ENCODE peak calls at places on chromosomes 2 and 18, in ten cellular contexts. E is IMR-90, T is body of pancreas, K is ovary, F is K562, H is uterus, N is prostate gland, D is A549, J is spleen, L is esophagus squamous epithelium. P is an unnamed sample.

GRCh38 chr18:13603304-13604019 is 122.9 kb downstream of the FAM210A start:
- DNase-seq in J (peak; percentile 57), D (no peak), E (no peak), K (no peak), T (no peak), L (no peak), F (no peak), H (no peak), N (no peak), P (no peak)

GRCh38 chr18:48886520-48887293 is 64.1 kb downstream of the SMAD7 start:
- DNase-seq in H (no peak), L (no peak), T (no peak), N (no peak), J (peak; percentile 38), K (no peak), D (no peak), E (no peak), F (no peak), P (no peak)

GRCh38 chr2:26561918-26562810 is 79.0 kb downstream of the CIB4 start:
- DNase-seq in T (peak; percentile 77), K (no peak), H (no peak), F (peak; percentile 25), N (no peak), L (no peak), J (peak; percentile 77), D (peak; percentile 64), E (no peak), P (peak; percentile 41)

GRCh38 chr2:218860950-218861381 is 1.4 kb downstream of the WNT6 start:
- DNase-seq in T (no peak), K (peak; percentile 64), D (no peak), N (peak; percentile 80), F (peak; percentile 76), E (peak; percentile 37), L (no peak), H (peak; percentile 79), J (peak; percentile 62), P (no peak)

GRCh38 chr2:20623741-20624155 is 27.1 kb downstream of the HS1BP3 start:
- DNase-seq in N (no peak), H (peak; percentile 13), K (no peak), E (no peak), J (peak; percentile 74), D (no peak), F (no peak), T (no peak), L (no peak), P (no peak)

GRCh38 chr2:38261569-38262513 is 115.2 kb downstream of the ATL2 start:
- DNase-seq in H (no peak), D (no peak), T (no peak), K (no peak), F (no peak), E (no peak), N (no peak), J (no peak), L (no peak), P (no peak)

GRCh38 chr2:54859997-54860701 is 136.7 kb downstream of the EML6 start:
- DNase-seq in K (no peak), T (no peak), E (peak; percentile 89), H (no peak), N (no peak), F (no peak), D (peak; percentile 55), L (no peak), J (no peak), P (no peak)

GRCh38 chr2:238420878-238421694 is 5.6 kb upstream of the ASB1 start:
- DNase-seq in H (no peak), D (no peak), L (no peak), J (no peak), N (no peak), K (no peak), F (peak; percentile 95), E (no peak), T (no peak), P (no peak)

GRCh38 chr2:28080911-28081310 is 190.4 kb downstream of the BABAM2 start:
- DNase-seq in T (no peak), F (no peak), J (no peak), D (peak; percentile 22), N (peak; percentile 57), L (no peak), K (peak; percentile 24), H (peak; percentile 67), E (peak; percentile 52), P (no peak)

GRCh38 chr2:28082131-28082530 is 191.6 kb downstream of the BABAM2 start:
- DNase-seq in T (no peak), F (no peak), N (no peak), E (peak; percentile 41), K (no peak), J (no peak), D (no peak), L (no peak), H (no peak), P (no peak)

GRCh38 chr2:28085183-28085582 is 194.7 kb downstream of the BABAM2 start:
- DNase-seq in T (no peak), L (no peak), F (no peak), J (no peak), D (peak; percentile 44), H (no peak), N (no peak), K (no peak), E (no peak), P (no peak)

GRCh38 chr2:28088970-28089369 is 198.4 kb downstream of the BABAM2 start:
- DNase-seq in H (no peak), D (peak; percentile 33), K (no peak), T (no peak), L (no peak), F (no peak), E (peak; percentile 56), N (no peak), J (no peak), P (no peak)

GRCh38 chr2:28084564-28084963 is 194.0 kb downstream of the BABAM2 start:
- DNase-seq in H (peak; percentile 59), D (peak; percentile 68), K (peak; percentile 13), T (no peak), N (no peak), L (no peak), J (no peak), E (no peak), F (no peak), P (peak; percentile 56)
- H3K4me1 ChIP-seq in H (peaks cover 17% of the 10 kb centered on the region), D (peaks cover 67% of the 10 kb centered on the region), K (peaks cover 9% of the 10 kb centered on the region), T (peaks cover 5% of the 10 kb centered on the region), N (peaks cover 7% of the 10 kb centered on the region), L (no peaks in the 10 kb centered on the region), J (peaks cover 32% of the 10 kb centered on the region), E (peaks cover 12% of the 10 kb centered on the region), F (no peaks in the 10 kb centered on the region), P (peaks cover 43% of the 10 kb centered on the region)

DNA sequence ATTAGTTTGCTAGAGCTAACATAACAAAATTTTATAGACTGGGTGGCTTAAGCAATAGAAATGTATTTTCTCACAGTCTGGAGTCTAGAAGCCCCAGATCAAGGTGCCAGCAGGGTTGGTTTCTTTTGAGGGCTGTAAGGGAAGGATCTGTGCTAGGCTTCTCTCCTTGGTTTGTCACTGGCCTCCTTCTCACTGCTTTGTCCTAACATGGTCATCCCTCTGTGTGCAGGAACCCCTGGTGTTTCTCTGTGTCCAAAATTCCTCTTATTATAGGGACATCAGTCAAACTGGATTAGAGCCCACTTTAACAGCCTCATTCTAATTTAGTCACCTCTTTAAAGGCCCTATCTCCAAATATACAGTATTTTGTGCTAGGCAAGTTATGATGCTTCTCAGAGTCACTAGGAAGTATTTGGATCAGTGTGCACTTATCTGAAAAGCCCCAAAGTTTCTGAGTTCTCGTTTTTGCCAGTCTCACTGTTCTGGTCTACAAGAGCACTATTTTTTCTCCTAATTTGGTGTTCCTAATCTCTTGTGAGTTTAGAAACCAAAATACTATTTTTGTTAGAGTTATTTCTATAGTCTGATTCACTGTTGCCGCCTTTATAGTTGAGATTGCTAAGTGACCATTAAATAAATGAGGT is 29.0 kb downstream of the ZC3H6 start:
- DNase-seq in L (no peak), N (no peak), J (no peak), E (no peak), H (no peak), K (no peak), F (no peak), T (no peak), D (no peak), P (no peak)
- TF ChIP-seq POLR2A in L (no peak), N (no peak), J (no peak), E (no peak), H (no peak), K (no peak), F (no peak), T (no peak), D (no peak), P (no peak)

GRCh38 chr2:200616193-200616592 is 30.4 kb downstream of the AOX1 start:
- DNase-seq in N (no peak), T (peak; percentile 68), L (no peak), D (no peak), E (no peak), J (no peak), K (peak; percentile 56), F (no peak), H (no peak), P (peak; percentile 82)
- H3K4me3 ChIP-seq in N (no peak overlapping the region), T (no peak overlapping the region), L (no peak overlapping the region), D (no peak overlapping the region), E (no peak overlapping the region), J (no peak overlapping the region), K (no peak overlapping the region), F (no peak overlapping the region), H (no peak overlapping the region), P (no peak overlapping the region)

GRCh38 chr2:197184959-197185586 is 125.5 kb downstream of the ANKRD44 start:
- DNase-seq in H (peak; percentile 63), E (peak; percentile 29), L (no peak), J (peak; percentile 88), N (peak; percentile 60), K (peak; percentile 59), D (no peak), F (no peak), T (peak; percentile 82), P (peak; percentile 95)

GRCh38 chr2:197191948-197192338 is 118.6 kb downstream of the ANKRD44 start:
- DNase-seq in T (no peak), L (no peak), F (no peak), N (no peak), K (no peak), D (no peak), J (no peak), E (no peak), H (no peak), P (no peak)

GRCh38 chr2:197191177-197191947 is 119.2 kb downstream of the ANKRD44 start:
- DNase-seq in N (no peak), D (peak; percentile 44), K (no peak), J (no peak), F (peak; percentile 29), E (peak; percentile 28), L (no peak), T (no peak), H (no peak), P (no peak)

GRCh38 chr2:197185676-197186075 is 124.9 kb downstream of the ANKRD44 start:
- DNase-seq in F (no peak), J (no peak), D (no peak), H (no peak), E (no peak), K (no peak), N (no peak), L (no peak), T (no peak), P (no peak)

DNA sequence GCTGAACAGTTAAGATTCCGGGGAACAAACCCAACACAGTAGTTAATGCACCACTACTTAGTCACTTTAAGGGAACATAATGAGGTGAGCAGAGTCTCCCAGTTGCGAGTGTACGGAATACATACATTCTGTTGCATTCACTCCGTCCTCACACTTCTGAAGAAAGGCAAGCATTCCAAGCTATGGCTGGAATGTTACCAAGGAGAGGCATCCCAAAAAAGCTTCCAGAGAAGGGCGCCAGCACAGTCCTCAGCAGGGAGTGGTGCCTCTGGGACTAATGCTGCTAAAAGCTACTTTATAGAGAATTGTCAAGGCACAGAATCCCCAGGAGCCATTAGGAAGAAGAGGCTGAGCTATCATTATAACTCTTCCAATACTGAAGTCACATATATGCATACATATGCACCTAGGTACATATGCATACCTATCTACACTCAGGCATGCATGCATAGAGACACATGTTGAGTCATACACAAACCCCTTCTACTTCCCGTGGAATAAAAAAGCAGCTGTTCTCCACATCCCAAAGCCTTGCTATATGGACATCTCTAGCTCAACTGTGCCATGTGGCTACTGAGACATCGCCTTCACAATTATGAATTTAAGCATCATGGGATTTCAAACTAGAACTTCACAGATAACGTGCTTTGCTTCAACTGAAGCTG is 120.7 kb downstream of the ANKRD44 start:
- DNase-seq in J (no peak), K (no peak), N (no peak), D (no peak), L (no peak), T (no peak), H (no peak), F (no peak), E (no peak), P (no peak)
- H3K4me1 ChIP-seq in J (peaks cover 93% of the 10 kb centered on the region), K (no peaks in the 10 kb centered on the region), N (no peaks in the 10 kb centered on the region), D (no peaks in the 10 kb centered on the region), L (no peaks in the 10 kb centered on the region), T (peaks cover 4% of the 10 kb centered on the region), H (no peaks in the 10 kb centered on the region), F (no peaks in the 10 kb centered on the region), E (no peaks in the 10 kb centered on the region), P (peaks cover 17% of the 10 kb centered on the region)

P was measured in adrenal gland.